ENCODE peak calls at places on chromosome 1, in seven cellular contexts. N is HCT116, A is SK-N-SH, B is H1, R is K562, V is HepG2, O is GM12878. T is an unnamed sample. For H3K4me1, the result is how much of the 10 kb centered on the place peaks cover.

GRCh38 chr1:11893907-11894251 is 32.3 kb downstream of the KIAA2013 start:
- DNase-seq in N (peak), A (peak), B (peak), R (peak), V (peak), O (no peak), T (no peak)

GRCh38 chr1:47935856-47936255 is 61.3 kb downstream of the TRABD2B start:
- DNase-seq in N (no peak), A (no peak), B (no peak), R (no peak), V (no peak), O (no peak), T (no peak)

GRCh38 chr1:203037509-203038190 is 11.4 kb downstream of the PPFIA4 start:
- DNase-seq in N (no peak), A (no peak), B (no peak), R (peak), V (no peak), O (no peak), T (no peak)

GRCh38 chr1:231040800-231041704 is 998 bp upstream of the FAM89A start:
- DNase-seq in N (no peak), A (peak), B (peak), R (no peak), V (no peak), O (no peak), T (no peak)

GRCh38 chr1:207268753-207269511 is 52.5 kb upstream of the CD55 start:
- DNase-seq in N (no peak), A (no peak), B (no peak), R (no peak), V (no peak), O (no peak), T (no peak)

GRCh38 chr1:51282605-51283004 is 46.5 kb downstream of the RNF11 start:
- DNase-seq in N (no peak), A (no peak), B (no peak), R (no peak), V (no peak), O (no peak), T (no peak)

GRCh38 chr1:54837002-54837853 is 36.1 kb upstream of the TTC22 start:
- DNase-seq in N (no peak), A (no peak), B (peak), R (no peak), V (no peak), O (no peak), T (no peak)

GRCh38 chr1:25899792-25900191 is 6.4 kb downstream of the STMN1 start:
- DNase-seq in N (no peak), A (no peak), B (no peak), R (no peak), V (no peak), O (no peak), T (no peak)

GRCh38 chr1:226990133-226990716 is 50.1 kb downstream of the COQ8A start:
- DNase-seq in N (no peak), A (no peak), B (no peak), R (peak), V (peak), O (no peak), T (no peak)

GRCh38 chr1:6923012-6923805 is 138.0 kb downstream of the CAMTA1 start:
- DNase-seq in N (no peak), A (no peak), B (no peak), R (no peak), V (no peak), O (no peak), T (no peak)

GRCh38 chr1:93374334-93375106 is 28.8 kb downstream of the DR1 start:
- DNase-seq in N (no peak), A (no peak), B (no peak), R (no peak), V (no peak), O (no peak), T (no peak)

GRCh38 chr1:70891444-70891843 is 156.2 kb downstream of the PTGER3 start:
- DNase-seq in N (no peak), A (no peak), B (no peak), R (no peak), V (no peak), O (no peak), T (no peak)

GRCh38 chr1:176559474-176560390 is 96.8 kb downstream of the PAPPA2 start:
- DNase-seq in N (peak), A (peak), B (peak), R (peak), V (peak), O (no peak), T (peak)

GRCh38 chr1:18249691-18250090 is 142.1 kb downstream of the IGSF21 start:
- DNase-seq in N (no peak), A (no peak), B (no peak), R (no peak), V (no peak), O (no peak), T (no peak)

GRCh38 chr1:53606197-53607095 is 132.5 kb downstream of the GLIS1 start:
- DNase-seq in N (no peak), A (peak), B (peak), R (no peak), V (no peak), O (no peak), T (no peak)

GRCh38 chr1:243596441-243597183 is 253.4 kb downstream of the AKT3 start:
- DNase-seq in N (no peak), A (no peak), B (no peak), R (no peak), V (no peak), O (peak), T (no peak)

GRCh38 chr1:16968372-16968771 is 12.0 kb downstream of the MFAP2 start:
- DNase-seq in N (no peak), A (no peak), B (no peak), R (no peak), V (no peak), O (no peak), T (no peak)

GRCh38 chr1:8427493-8427892 is 109.6 kb downstream of the SLC45A1 start:
- DNase-seq in N (no peak), A (no peak), B (no peak), R (no peak), V (no peak), O (peak), T (no peak)

GRCh38 chr1:80751204-80751603 is 1049.5 kb upstream of the ADGRL2 start:
- DNase-seq in N (no peak), A (no peak), B (no peak), R (no peak), V (no peak), O (no peak), T (no peak)

GRCh38 chr1:17258116-17258757 is 9.3 kb downstream of the PADI3 start:
- DNase-seq in N (no peak), A (no peak), B (no peak), R (no peak), V (no peak), O (no peak), T (no peak)

GRCh38 chr1:17892225-17892624 is 137.1 kb downstream of the ACTL8 start:
- DNase-seq in N (no peak), A (peak), B (no peak), R (no peak), V (no peak), O (no peak), T (no peak)

GRCh38 chr1:29431138-29431537 is 194.8 kb downstream of the PTPRU start:
- DNase-seq in N (no peak), A (no peak), B (no peak), R (no peak), V (no peak), O (no peak), T (no peak)

GRCh38 chr1:76620371-76620770 is 246.9 kb upstream of the ST6GALNAC5 start:
- DNase-seq in N (no peak), A (no peak), B (no peak), R (no peak), V (no peak), O (no peak), T (no peak)

GRCh38 chr1:76625887-76626286 is 241.4 kb upstream of the ST6GALNAC5 start:
- DNase-seq in N (no peak), A (no peak), B (no peak), R (no peak), V (no peak), O (no peak), T (no peak)

GRCh38 chr1:76627498-76627897 is 239.8 kb upstream of the ST6GALNAC5 start:
- DNase-seq in N (no peak), A (no peak), B (no peak), R (no peak), V (no peak), O (no peak), T (no peak)

DNA sequence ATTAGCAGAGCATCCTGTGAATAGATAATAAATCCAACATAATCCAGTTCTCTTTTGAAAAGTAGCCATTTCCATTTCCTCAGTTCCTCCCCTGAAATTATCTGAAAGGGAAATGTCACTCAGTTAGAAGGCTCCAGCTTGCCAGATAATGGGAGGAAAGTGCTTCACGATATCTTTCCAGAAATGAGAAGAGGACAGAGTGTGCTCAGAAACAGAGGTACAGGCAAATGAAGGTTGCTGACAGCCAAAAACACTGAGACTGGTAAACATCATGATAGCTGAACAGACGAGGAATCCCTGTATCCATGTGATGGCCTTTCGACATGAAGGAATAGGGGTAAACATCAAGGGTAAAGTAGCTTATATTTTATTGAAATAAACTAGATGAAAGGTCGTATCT is 244.5 kb upstream of the ST6GALNAC5 start:
- DNase-seq in N (no peak), A (no peak), B (no peak), R (no peak), V (no peak), O (no peak), T (no peak)
- TF ChIP-seq YY1 in N (no peak), A (no peak), B (no peak), R (no peak), V (no peak), O (no peak), T (no peak)

GRCh38 chr1:39110325-39110851 is 84.2 kb downstream of the NDUFS5 start:
- DNase-seq in N (no peak), A (no peak), B (no peak), R (no peak), V (no peak), O (no peak), T (no peak)
- H3K4me1 ChIP-seq in N (under half), A (under half), B (under half), R (under half), V (half or more), O (under half), T (under half)

GRCh38 chr1:151006331-151007052 is at the start of gene MINDY1:
- DNase-seq in N (peak), A (peak), B (peak), R (peak), V (peak), O (peak), T (peak)
- TF ChIP-seq YY1 in N (no peak), A (no peak), B (peak), R (peak), V (no peak), O (no peak), T (no peak)

GRCh38 chr1:183812111-183812510 is 7.2 kb downstream of the RGL1 start:
- DNase-seq in N (no peak), A (no peak), B (no peak), R (no peak), V (no peak), O (no peak), T (no peak)
- H3K4me1 ChIP-seq in N (under half), A (under half), B (under half), R (under half), V (under half), O (under half), T (under half)

GRCh38 chr1:204445860-204446412 is 34.3 kb upstream of the PPP1R15B start:
- DNase-seq in N (no peak), A (peak), B (peak), R (peak), V (peak), O (no peak), T (peak)
- TF ChIP-seq YY1 in N (no peak), A (no peak), B (no peak), R (peak), V (no peak), O (no peak), T (no peak)

GRCh38 chr1:115183711-115184259 is 94.5 kb upstream of the TSPAN2 start:
- DNase-seq in N (no peak), A (no peak), B (no peak), R (no peak), V (no peak), O (no peak), T (no peak)
- H3K4me1 ChIP-seq in N (under half), A (under half), B (under half), R (under half), V (under half), O (under half), T (under half)

GRCh38 chr1:2130871-2131289 is 63.7 kb downstream of the FAAP20 start:
- DNase-seq in N (no peak), A (no peak), B (no peak), R (no peak), V (no peak), O (no peak), T (no peak)

GRCh38 chr1:2134232-2134603 is 60.4 kb downstream of the FAAP20 start:
- DNase-seq in N (no peak), A (no peak), B (no peak), R (no peak), V (peak), O (no peak), T (no peak)

GRCh38 chr1:2133879-2134215 is 60.7 kb downstream of the FAAP20 start:
- DNase-seq in N (no peak), A (no peak), B (no peak), R (no peak), V (no peak), O (no peak), T (no peak)

GRCh38 chr1:2133039-2133878 is 61.3 kb downstream of the FAAP20 start:
- DNase-seq in N (peak), A (peak), B (peak), R (peak), V (no peak), O (peak), T (peak)

GRCh38 chr1:2132222-2133038 is 62.1 kb downstream of the FAAP20 start:
- DNase-seq in N (no peak), A (peak), B (peak), R (peak), V (peak), O (no peak), T (no peak)
- TF ChIP-seq YY1 in N (no peak), A (no peak), B (no peak), R (peak), V (no peak), O (no peak), T (no peak)